ENCODE peak calls at places on chromosomes 16 and 17, in ten cellular contexts. M is uterus, L is spleen, H is upper lobe of left lung, Q is testis, E is H54, R is A549, F is tibial nerve, J is Peyer's patch, D is transverse colon. C is an unnamed sample.

GRCh38 chr17:34580685-34581445 is 1.5 kb downstream of the TMEM132E start:
- DNase-seq in M (no peak), L (no peak), H (no peak), Q (peak), E (no peak), R (no peak), F (no peak), J (no peak), D (no peak), C (no peak)

GRCh38 chr16:6018848-6019489 is 921.4 kb upstream of the EEF2KMT start:
- DNase-seq in M (no peak), L (peak), H (no peak), Q (no peak), E (no peak), R (no peak), F (no peak), J (no peak), D (no peak), C (no peak)

GRCh38 chr17:64202683-64203430 is 60.2 kb downstream of the TEX2 start:
- DNase-seq in M (no peak), L (no peak), H (no peak), Q (no peak), E (peak), R (no peak), F (no peak), J (no peak), D (no peak), C (no peak)

GRCh38 chr17:57109393-57110151 is 24.5 kb downstream of the AKAP1 start:
- DNase-seq in M (no peak), L (no peak), H (peak), Q (no peak), E (no peak), R (peak), F (no peak), J (no peak), D (peak), C (no peak)

GRCh38 chr17:44308865-44309264 is 464 bp downstream of the RUNDC3A start:
- DNase-seq in M (no peak), L (peak), H (no peak), Q (no peak), E (no peak), R (no peak), F (no peak), J (no peak), D (no peak), C (no peak)

GRCh38 chr16:82523786-82524185 is 103.0 kb upstream of the CDH13 start:
- DNase-seq in M (no peak), L (no peak), H (no peak), Q (no peak), E (no peak), R (no peak), F (no peak), J (no peak), D (no peak), C (no peak)

GRCh38 chr17:44589316-44590071 is 32.2 kb downstream of the FZD2 start:
- DNase-seq in M (no peak), L (no peak), H (no peak), Q (no peak), E (no peak), R (no peak), F (no peak), J (no peak), D (no peak), C (no peak)

GRCh38 chr16:77469639-77470038 is 34.8 kb upstream of the ADAMTS18 start:
- DNase-seq in M (no peak), L (no peak), H (no peak), Q (no peak), E (no peak), R (no peak), F (no peak), J (no peak), D (no peak), C (no peak)

GRCh38 chr16:79158337-79158736 is 442.2 kb downstream of the MAF start:
- DNase-seq in M (no peak), L (no peak), H (no peak), Q (no peak), E (no peak), R (no peak), F (no peak), J (no peak), D (no peak), C (no peak)

GRCh38 chr17:38703742-38704644 is 1.1 kb upstream of the MLLT6 start:
- DNase-seq in M (peak), L (peak), H (peak), Q (peak), E (no peak), R (no peak), F (peak), J (peak), D (peak), C (peak)

GRCh38 chr16:9929836-9930235 is 252.4 kb downstream of the GRIN2A start:
- DNase-seq in M (no peak), L (no peak), H (no peak), Q (no peak), E (no peak), R (no peak), F (no peak), J (no peak), D (no peak), C (no peak)

GRCh38 chr17:79540306-79540705 is 70.5 kb downstream of the RBFOX3 start:
- DNase-seq in M (no peak), L (peak), H (no peak), Q (no peak), E (no peak), R (no peak), F (no peak), J (no peak), D (no peak), C (no peak)

GRCh38 chr17:79235808-79236207 is 161.2 kb downstream of the ENGASE start:
- DNase-seq in M (no peak), L (no peak), H (no peak), Q (no peak), E (no peak), R (no peak), F (no peak), J (no peak), D (no peak), C (no peak)

GRCh38 chr17:60513014-60513413 is 13.0 kb downstream of the APPBP2 start:
- DNase-seq in M (no peak), L (no peak), H (no peak), Q (no peak), E (no peak), R (no peak), F (no peak), J (no peak), D (no peak), C (no peak)

GRCh38 chr17:824372-824771 is 42.2 kb downstream of the MRM3 start:
- DNase-seq in M (no peak), L (no peak), H (no peak), Q (no peak), E (no peak), R (no peak), F (no peak), J (no peak), D (no peak), C (no peak)

GRCh38 chr16:2691491-2692248 is 9.3 kb downstream of the KCTD5 start:
- DNase-seq in M (no peak), L (no peak), H (no peak), Q (peak), E (no peak), R (no peak), F (no peak), J (no peak), D (no peak), C (no peak)

GRCh38 chr16:54459509-54460235 is 173.1 kb upstream of the IRX3 start:
- DNase-seq in M (no peak), L (no peak), H (no peak), Q (no peak), E (no peak), R (no peak), F (no peak), J (no peak), D (no peak), C (no peak)

GRCh38 chr16:82732461-82732860 is 105.7 kb downstream of the CDH13 start:
- DNase-seq in M (no peak), L (no peak), H (no peak), Q (no peak), E (no peak), R (no peak), F (no peak), J (no peak), D (no peak), C (no peak)

GRCh38 chr16:73058616-73059409 is 10.9 kb upstream of the ZFHX3 start:
- DNase-seq in M (no peak), L (peak), H (no peak), Q (peak), E (no peak), R (peak), F (no peak), J (no peak), D (no peak), C (peak)

GRCh38 chr16:28217326-28217725 is 5.6 kb upstream of the XPO6 start:
- DNase-seq in M (no peak), L (no peak), H (no peak), Q (no peak), E (no peak), R (peak), F (no peak), J (no peak), D (no peak), C (no peak)

GRCh38 chr17:79079421-79080200 is 5.0 kb downstream of the ENGASE start:
- DNase-seq in M (no peak), L (peak), H (no peak), Q (no peak), E (no peak), R (no peak), F (no peak), J (no peak), D (no peak), C (no peak)

GRCh38 chr16:84121007-84121406 is 4.3 kb upstream of the MBTPS1 start:
- DNase-seq in M (no peak), L (no peak), H (no peak), Q (no peak), E (no peak), R (no peak), F (no peak), J (no peak), D (no peak), C (no peak)

GRCh38 chr17:5819396-5819795 is 235.1 kb upstream of the NLRP1 start:
- DNase-seq in M (no peak), L (no peak), H (no peak), Q (no peak), E (no peak), R (no peak), F (no peak), J (no peak), D (no peak), C (no peak)

GRCh38 chr17:66953661-66954060 is 10.8 kb upstream of the CACNG4 start:
- DNase-seq in M (no peak), L (no peak), H (no peak), Q (no peak), E (no peak), R (no peak), F (no peak), J (no peak), D (no peak), C (no peak)

GRCh38 chr16:14436410-14436955 is 193.6 kb downstream of the PARN start:
- DNase-seq in M (no peak), L (no peak), H (no peak), Q (no peak), E (no peak), R (no peak), F (no peak), J (no peak), D (no peak), C (no peak)

GRCh38 chr17:68398731-68399637 is 58.3 kb downstream of the WIPI1 start:
- DNase-seq in M (peak), L (peak), H (peak), Q (peak), E (peak), R (peak), F (no peak), J (peak), D (peak), C (peak)

GRCh38 chr17:78885956-78886355 is 17.0 kb downstream of the CEP295NL start:
- DNase-seq in M (no peak), L (no peak), H (no peak), Q (no peak), E (no peak), R (no peak), F (no peak), J (no peak), D (peak), C (no peak)

GRCh38 chr17:27546624-27547300 is 84.2 kb upstream of the LGALS9 start:
- DNase-seq in M (no peak), L (peak), H (no peak), Q (no peak), E (no peak), R (no peak), F (no peak), J (no peak), D (no peak), C (peak)

GRCh38 chr17:56629450-56630187 is 36.1 kb downstream of the NOG start:
- DNase-seq in M (no peak), L (no peak), H (no peak), Q (no peak), E (peak), R (peak), F (no peak), J (no peak), D (no peak), C (no peak)

GRCh38 chr17:78798695-78799559 is 16.9 kb upstream of the CYTH1 start:
- DNase-seq in M (no peak), L (no peak), H (no peak), Q (no peak), E (no peak), R (peak), F (no peak), J (no peak), D (no peak), C (peak)

GRCh38 chr17:72952220-72952619 is 140.3 kb downstream of the SLC39A11 start:
- DNase-seq in M (no peak), L (no peak), H (no peak), Q (peak), E (no peak), R (no peak), F (no peak), J (no peak), D (no peak), C (no peak)

GRCh38 chr17:29613371-29613837 is 9.3 kb downstream of the CORO6 start:
- DNase-seq in M (peak), L (peak), H (peak), Q (peak), E (no peak), R (peak), F (peak), J (peak), D (peak), C (peak)

GRCh38 chr17:28947639-28948038 is 3.7 kb downstream of the PHF12 start:
- DNase-seq in M (no peak), L (no peak), H (no peak), Q (no peak), E (no peak), R (no peak), F (no peak), J (no peak), D (no peak), C (no peak)

GRCh38 chr16:28317040-28317880 is 24.9 kb downstream of the SBK1 start:
- DNase-seq in M (no peak), L (peak), H (peak), Q (peak), E (peak), R (peak), F (no peak), J (peak), D (peak), C (peak)

GRCh38 chr16:66616169-66616568 is 11.7 kb downstream of the CMTM3 start:
- DNase-seq in M (no peak), L (no peak), H (no peak), Q (no peak), E (no peak), R (no peak), F (no peak), J (no peak), D (no peak), C (no peak)

DNA sequence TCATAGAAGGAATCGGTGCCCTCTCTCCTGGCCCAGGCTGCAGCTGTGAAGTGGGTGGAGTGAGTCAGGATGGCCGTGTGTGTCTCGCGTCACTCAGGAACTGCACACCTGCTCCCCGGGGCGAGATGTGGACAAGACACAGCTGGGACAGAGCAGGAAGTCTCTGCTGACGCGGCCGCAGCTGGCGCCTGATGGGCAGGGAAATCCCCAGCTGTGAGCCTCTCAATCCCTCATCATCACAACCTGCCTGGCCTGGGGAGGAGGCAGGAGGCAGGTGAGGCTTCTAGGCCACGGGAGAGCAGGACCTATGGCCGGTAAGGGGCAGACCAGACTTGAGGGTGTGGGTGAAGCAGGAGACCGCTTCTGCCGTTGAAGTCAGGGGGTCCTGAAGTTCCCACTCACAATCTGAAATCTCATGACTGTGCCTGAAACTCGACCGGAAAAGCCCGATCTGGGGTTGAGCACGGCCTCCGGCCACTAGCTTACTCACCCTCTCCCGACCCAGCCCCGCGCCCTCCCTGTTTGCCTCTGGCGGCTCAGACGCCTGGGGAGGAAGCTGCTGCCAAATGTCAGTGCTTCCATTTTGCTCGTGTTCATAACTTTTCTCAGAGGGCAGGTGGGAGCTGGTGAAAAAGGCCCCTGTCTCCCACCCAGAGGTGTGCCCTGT is 1.1 kb upstream of the TRPV3 start:
- DNase-seq in M (no peak), L (peak), H (no peak), Q (no peak), E (peak), R (no peak), F (no peak), J (peak), D (peak), C (no peak)
- TF ChIP-seq POLR2A in M (no peak), L (no peak), H (no peak), Q (no peak), E (no peak), R (no peak), F (no peak), J (peak), D (peak), C (no peak)

DNA sequence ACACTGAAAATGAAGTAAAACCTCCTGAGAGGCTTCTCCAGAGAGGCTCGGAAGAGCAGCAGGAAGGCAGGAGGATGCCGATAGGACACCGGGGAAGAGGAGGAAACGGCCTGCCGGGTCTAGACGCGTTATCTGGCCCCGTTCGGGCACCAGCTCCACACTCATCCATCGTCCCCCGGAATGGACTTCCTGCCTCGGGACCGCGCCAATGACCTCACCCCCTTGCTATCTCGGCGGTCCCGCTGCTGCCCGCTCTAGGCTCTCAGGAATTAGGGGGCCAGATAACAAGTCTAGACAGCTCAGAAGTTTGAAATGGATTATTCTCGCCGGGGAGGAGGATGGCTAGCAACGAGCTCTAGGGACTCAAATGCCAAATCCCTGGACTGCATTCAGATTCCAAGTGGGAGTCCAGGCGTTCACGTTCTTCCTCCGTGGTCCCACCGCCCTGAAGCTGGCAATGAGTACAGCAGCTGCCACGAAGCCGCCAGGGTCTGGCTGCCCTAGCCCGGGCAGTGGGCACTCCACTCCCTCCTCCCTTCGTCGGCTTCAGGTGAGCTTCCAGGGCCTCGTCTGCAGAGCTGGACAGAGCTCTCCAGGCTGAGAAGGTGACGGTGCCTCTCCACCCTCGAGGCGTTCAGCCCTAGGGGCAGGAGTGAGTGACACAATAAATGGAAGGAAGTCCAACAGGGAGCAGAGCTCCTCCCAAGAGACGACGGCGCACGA is 351.0 kb downstream of the FOXL1 start:
- DNase-seq in M (no peak), L (peak), H (no peak), Q (no peak), E (peak), R (no peak), F (no peak), J (no peak), D (no peak), C (peak)
- TF ChIP-seq POLR2A in M (no peak), L (no peak), H (no peak), Q (no peak), E (peak), R (no peak), F (no peak), J (no peak), D (no peak), C (no peak)

DNA sequence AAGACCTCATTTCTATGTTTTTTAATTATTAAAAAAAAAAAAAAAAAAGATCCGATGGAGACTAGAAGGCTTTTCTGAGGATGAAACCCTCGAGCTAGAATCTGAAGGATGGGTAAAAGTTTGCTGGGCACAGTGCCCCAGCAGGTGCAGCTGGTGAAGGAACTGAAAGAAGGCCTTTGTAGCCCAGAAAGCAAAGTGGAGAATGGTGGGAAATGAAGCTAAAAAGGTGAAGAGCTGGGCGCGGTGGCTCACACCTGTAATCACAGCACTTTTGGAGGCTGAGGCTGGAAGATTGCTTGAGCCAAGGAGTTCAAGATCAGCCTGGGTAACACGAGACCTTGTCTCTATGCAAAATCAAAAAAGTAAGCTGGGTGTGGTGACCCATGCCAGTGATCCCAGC is 50.3 kb upstream of the SEC14L1 start:
- DNase-seq in M (no peak), L (no peak), H (no peak), Q (no peak), E (no peak), R (no peak), F (no peak), J (no peak), D (peak), C (no peak)
- TF ChIP-seq POLR2A in M (no peak), L (no peak), H (no peak), Q (no peak), E (no peak), R (no peak), F (no peak), J (no peak), D (no peak), C (no peak)

GRCh38 chr16:81006472-81007311 is at the start of the genes CENPN and CMC2:
- DNase-seq in M (peak), L (peak), H (peak), Q (peak), E (peak), R (peak), F (peak), J (peak), D (peak), C (peak)
- TF ChIP-seq POLR2A in M (peak), L (peak), H (peak), Q (peak), E (peak), R (peak), F (peak), J (peak), D (peak), C (peak)

DNA sequence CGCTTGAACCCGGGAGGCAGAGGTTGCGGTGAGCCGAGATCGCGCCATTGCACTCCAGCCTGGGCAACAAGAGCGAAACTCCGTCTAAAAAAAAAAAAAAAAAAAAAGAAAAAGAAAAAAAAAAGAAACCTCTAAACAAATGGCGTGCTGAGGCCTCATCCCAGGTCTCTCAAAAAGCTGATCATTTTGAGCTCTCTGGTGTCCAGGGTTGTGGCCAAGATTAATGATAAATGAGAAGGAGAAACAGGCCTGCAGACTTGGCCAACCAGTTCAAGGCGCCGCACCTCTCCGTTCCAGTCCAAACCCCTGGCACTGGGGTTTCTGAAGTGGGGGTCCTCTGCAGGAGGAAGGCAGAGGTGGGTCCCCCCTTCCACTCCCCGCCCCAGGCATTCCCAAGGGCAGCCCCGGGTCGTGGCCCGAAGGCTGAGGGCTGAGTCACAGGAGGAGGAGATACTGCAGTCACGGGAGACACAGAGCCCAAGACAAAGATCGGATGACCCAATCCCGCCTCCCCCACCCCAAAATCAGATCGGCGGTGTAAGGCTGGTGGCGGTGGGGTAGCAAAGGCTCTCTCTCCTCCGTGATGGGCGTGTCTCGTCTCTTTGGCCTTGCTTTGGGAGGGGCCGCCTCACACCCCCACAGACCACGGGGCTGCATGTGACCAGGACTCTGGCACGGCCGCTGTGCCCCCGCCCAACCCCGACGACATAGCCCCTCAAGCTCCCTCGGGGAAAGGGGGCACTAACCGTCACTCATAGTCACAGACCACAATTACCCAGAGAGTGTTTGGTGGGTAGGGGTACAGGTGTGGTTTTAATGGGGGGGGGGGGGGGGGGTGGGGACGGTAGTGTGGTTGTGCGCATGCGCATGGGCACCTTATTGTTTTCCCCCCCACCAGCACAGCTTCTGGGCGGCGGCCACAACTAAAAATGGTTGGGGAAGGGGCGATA is 1.1 kb downstream of the VAT1 start:
- DNase-seq in M (peak), L (peak), H (peak), Q (peak), E (peak), R (peak), F (peak), J (peak), D (peak), C (peak)
- TF ChIP-seq POLR2A in M (no peak), L (no peak), H (no peak), Q (no peak), E (no peak), R (peak), F (peak), J (peak), D (peak), C (peak)